ENCODE peak calls at places on chromosomes 16 and 17, in eight cellular contexts. T, Z, B, V, U, N, H and C are unnamed samples.
A peak's percentile ranks its signal among the peaks of the same experiment; 100 is the strongest.

GRCh38 chr17:54844262-54844661 is 56.4 kb upstream of the TOM1L1 start:
- DNase-seq in B (no peak), N (no peak), H (no peak), V (no peak), Z (no peak), U (no peak), T (no peak), C (no peak)

GRCh38 chr17:73148540-73149334 is 16.1 kb upstream of the SSTR2 start:
- DNase-seq in U (no peak), V (no peak), N (no peak), B (no peak), T (no peak), H (no peak), Z (no peak), C (no peak)

GRCh38 chr17:51263001-51263400 is 2.7 kb downstream of the UTP18 start:
- DNase-seq in Z (no peak), N (no peak), U (no peak), H (no peak), V (no peak), T (peak; percentile 40), B (no peak), C (no peak)

GRCh38 chr17:45276031-45276430 is 14.1 kb upstream of the SPATA32 start:
- DNase-seq in U (no peak), Z (peak; percentile 65), T (no peak), B (peak; percentile 44), H (peak; percentile 50), N (no peak), V (no peak), C (no peak)

GRCh38 chr17:83173997-83174858 is 94.8 kb downstream of the METRNL start:
- DNase-seq in B (peak; percentile 59), V (no peak), U (peak; percentile 88), Z (peak; percentile 52), H (peak; percentile 37), T (no peak), N (no peak), C (no peak)

GRCh38 chr16:21121150-21121549 is 29.5 kb downstream of the DNAH3 start:
- DNase-seq in V (no peak), Z (no peak), H (no peak), N (no peak), T (no peak), U (no peak), B (no peak), C (no peak)

GRCh38 chr16:13873835-13874438 is 46.0 kb upstream of the ERCC4 start:
- DNase-seq in T (peak; percentile 30), N (peak; percentile 44), H (peak; percentile 28), B (peak; percentile 74), U (peak; percentile 24), Z (no peak), V (peak; percentile 41), C (no peak)

GRCh38 chr17:31064707-31065106 is 30.1 kb upstream of the NF1 start:
- DNase-seq in U (no peak), N (no peak), B (no peak), H (no peak), Z (no peak), V (no peak), T (no peak), C (no peak)

GRCh38 chr16:88320947-88321634 is 61.7 kb upstream of the ZNF469 start:
- DNase-seq in H (peak; percentile 60), T (no peak), B (no peak), N (no peak), V (no peak), Z (no peak), U (peak; percentile 24), C (no peak)

GRCh38 chr17:28896884-28897768 is at the start of gene FLOT2:
- DNase-seq in U (peak; percentile 87), B (peak; percentile 90), N (peak; percentile 60), Z (peak; percentile 53), V (peak; percentile 53), T (peak; percentile 96), H (peak; percentile 36), C (peak; percentile 53)
- TF ChIP-seq CTCF in U (peak; percentile 49), B (peak; percentile 44), N (peak; percentile 24), Z (peak; percentile 37), V (peak; percentile 37), T (peak; percentile 5), H (peak; percentile 38), C (peak; percentile 40)

DNA sequence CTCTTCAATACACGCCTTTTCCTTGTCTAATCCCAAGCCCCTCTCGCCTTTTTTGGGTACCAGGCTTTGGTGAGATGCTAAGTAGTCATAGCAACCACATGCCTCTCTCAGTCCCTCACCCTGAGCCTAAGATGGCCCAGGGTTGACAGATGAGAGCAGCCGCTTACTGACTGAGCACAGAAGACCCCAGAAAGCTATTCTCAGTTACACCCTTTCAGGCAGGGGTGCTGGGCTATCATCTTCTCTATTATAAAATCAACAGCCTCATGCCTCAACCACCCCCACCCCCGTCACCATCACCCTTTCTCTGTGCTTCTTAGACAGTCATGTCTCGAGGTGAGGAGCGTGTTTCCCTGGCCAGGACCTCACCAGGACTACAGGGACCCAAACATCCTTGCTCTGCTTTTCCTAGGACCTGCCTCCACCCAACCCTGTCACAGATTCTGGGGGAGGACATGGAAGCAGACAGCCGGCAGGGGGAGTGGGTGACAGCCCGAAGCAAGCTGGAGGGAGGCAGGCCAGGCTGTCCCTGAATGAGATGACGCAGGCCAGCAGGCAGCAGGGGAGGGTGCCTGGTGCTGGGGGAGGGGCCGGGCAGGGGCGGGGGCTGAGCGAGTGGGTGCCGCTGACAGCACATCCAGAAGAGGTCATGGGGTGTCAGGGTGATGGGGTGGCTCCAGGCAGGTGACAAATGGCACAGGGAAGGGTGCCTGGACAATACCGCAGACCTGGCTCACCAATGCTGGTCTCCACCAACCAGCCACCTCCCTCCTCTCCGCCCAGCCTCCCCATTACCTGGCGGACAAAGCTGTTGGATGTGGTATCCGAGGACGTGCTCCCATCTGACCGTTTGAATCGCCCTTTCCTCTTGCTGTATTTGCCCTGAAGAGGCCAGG is 3.1 kb downstream of the CACNB1 start:
- DNase-seq in B (peak; percentile 96), T (no peak), U (peak; percentile 62), N (peak; percentile 56), V (peak; percentile 54), Z (peak; percentile 96), H (peak; percentile 73), C (no peak)
- TF ChIP-seq CTCF in B (peak; percentile 67), T (no peak), U (no peak), N (no peak), V (peak; percentile 38), Z (peak; percentile 70), H (peak; percentile 33), C (peak; percentile 29)

GRCh38 chr16:49382916-49383315 is 9.3 kb downstream of the C16orf78 start:
- DNase-seq in Z (no peak), T (peak; percentile 4), B (peak; percentile 83), H (peak; percentile 22), N (peak; percentile 23), U (peak; percentile 25), V (peak; percentile 14), C (no peak)
- TF ChIP-seq CTCF in Z (no peak), T (no peak), B (peak; percentile 70), H (no peak), N (no peak), U (no peak), V (peak; percentile 31), C (peak; percentile 19)

DNA sequence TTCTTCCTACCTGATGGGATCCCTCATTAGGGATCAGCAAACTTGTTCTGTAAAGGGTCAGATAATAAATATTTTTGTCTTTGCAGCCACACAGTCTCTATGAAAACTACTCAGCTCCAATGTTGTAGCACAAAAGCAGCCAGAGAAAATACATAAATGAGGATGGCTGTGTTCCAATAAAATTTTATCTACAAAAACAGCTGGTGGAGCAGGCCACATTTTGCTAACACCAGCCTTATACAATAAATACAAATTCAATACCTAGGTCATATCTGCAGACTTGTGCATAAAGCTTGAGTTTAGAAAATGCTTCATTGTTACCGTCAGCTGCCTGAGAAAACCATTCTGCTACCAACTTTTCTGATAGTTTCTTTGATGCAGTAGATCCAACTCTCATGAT is 38.4 kb upstream of the INTS2 start:
- DNase-seq in N (no peak), V (no peak), B (no peak), U (no peak), Z (no peak), H (no peak), T (no peak), C (no peak)
- TF ChIP-seq CTCF in N (no peak), V (no peak), B (no peak), U (no peak), Z (no peak), H (no peak), T (no peak), C (no peak)

GRCh38 chr16:71645450-71645849 is 19.5 kb downstream of the MARVELD3 start:
- DNase-seq in V (no peak), H (peak; percentile 63), B (peak; percentile 73), U (peak; percentile 57), Z (no peak), T (peak; percentile 34), N (no peak), C (no peak)
- TF ChIP-seq CTCF in V (peak; percentile 56), H (peak; percentile 39), B (peak; percentile 73), U (peak; percentile 74), Z (no peak), T (peak; percentile 24), N (peak; percentile 17), C (peak; percentile 41)

DNA sequence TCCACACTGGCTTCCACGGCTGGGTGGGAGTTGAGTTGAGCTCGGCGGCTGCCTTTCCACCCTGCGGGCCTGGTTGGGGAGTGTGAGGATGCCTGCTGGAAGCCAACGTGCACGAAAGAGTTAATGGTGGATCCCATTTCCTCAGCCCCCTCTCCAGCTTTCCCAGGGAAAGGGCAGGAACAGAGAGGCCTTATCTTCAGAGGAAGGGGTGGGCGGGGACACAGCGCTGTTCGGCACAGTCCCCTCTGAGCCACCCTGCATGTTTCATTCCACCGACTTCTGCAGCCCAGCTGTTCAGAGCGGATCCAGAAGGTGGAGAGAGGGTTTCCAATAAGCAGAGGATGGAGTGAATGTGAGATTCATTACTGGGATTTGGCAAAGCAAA is 295.3 kb downstream of the SEC14L1 start:
- DNase-seq in H (no peak), B (peak; percentile 88), Z (no peak), N (peak; percentile 71), U (no peak), T (no peak), V (no peak), C (no peak)
- TF ChIP-seq CTCF in H (no peak), B (no peak), Z (no peak), N (no peak), U (no peak), T (no peak), V (no peak), C (no peak)

DNA sequence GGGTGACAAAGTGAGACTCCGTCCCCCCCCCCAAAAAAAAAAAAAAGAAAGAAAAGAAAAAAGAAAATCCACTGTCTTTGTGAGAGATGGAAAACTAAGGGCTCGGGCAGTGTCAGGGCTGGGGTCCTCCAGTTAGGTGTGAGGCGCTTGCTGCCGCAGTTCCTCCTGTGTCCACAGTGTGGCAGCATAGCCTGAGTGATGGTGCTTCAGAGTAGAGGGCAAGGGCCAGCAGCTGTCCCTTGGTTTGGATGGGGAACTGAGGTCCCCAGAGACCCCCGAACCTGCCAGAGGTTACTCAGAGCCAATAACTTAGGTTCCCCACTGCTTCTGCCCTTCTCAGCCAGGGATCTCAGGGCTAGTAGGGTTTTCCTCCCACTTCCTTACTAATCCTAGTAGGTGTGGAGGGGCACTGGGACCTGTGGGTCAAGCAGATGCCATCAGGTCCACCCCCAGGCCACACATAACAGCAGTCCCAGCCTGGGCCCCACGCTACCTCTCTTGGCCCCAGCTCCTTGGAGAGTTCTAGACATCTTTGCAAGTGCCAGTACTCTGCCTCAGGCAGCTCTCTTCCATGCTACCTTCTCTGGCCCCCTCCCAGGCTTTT is 7.9 kb upstream of the LLGL1 start:
- DNase-seq in Z (peak; percentile 74), U (peak; percentile 85), B (peak; percentile 98), N (peak; percentile 88), H (peak; percentile 71), T (peak; percentile 72), V (peak; percentile 91), C (peak; percentile 78)
- TF ChIP-seq CTCF in Z (peak; percentile 85), U (peak; percentile 93), B (peak; percentile 91), N (peak; percentile 74), H (peak; percentile 85), T (peak; percentile 88), V (peak; percentile 87), C (peak; percentile 85)